ENCODE peak calls at places on chromosomes 7 and 10, in seven cellular contexts. W is lower lobe of right lung, L is HepG2, C is A549, D is tibial artery, Q is colonic mucosa, R is body of pancreas. U is an unnamed sample.
A peak's percentile ranks its signal among the peaks of the same experiment; 100 is the strongest.

GRCh38 chr7:106247827-106248201 is 37.0 kb downstream of the NAMPT start:
- DNase-seq in W (no peak), C (no peak), Q (no peak), L (no peak), D (no peak), R (no peak), U (no peak)

GRCh38 chr7:97078023-97078988 is 39.2 kb upstream of the SDHAF3 start:
- DNase-seq in D (no peak), C (no peak), W (no peak), R (no peak), L (no peak), Q (no peak), U (no peak)

GRCh38 chr10:124348801-124349200 is 69.9 kb downstream of the OAT start:
- DNase-seq in W (no peak), C (no peak), L (no peak), Q (no peak), R (no peak), D (no peak), U (peak; percentile 64)

GRCh38 chr7:128737867-128738390 is 1.2 kb upstream of the CALU start:
- DNase-seq in Q (no peak), W (no peak), R (no peak), D (no peak), L (peak; percentile 7), C (peak; percentile 31), U (no peak)

GRCh38 chr7:143416565-143417149 is 8.0 kb upstream of the EPHA1 start:
- DNase-seq in Q (no peak), D (no peak), L (peak; percentile 48), R (no peak), W (no peak), C (peak; percentile 44), U (no peak)

GRCh38 chr10:92993671-92994304 is 66.8 kb upstream of the CYP26C1 start:
- DNase-seq in D (no peak), C (no peak), L (no peak), Q (no peak), R (no peak), W (no peak), U (no peak)

GRCh38 chr7:15652776-15653290 is 33.6 kb downstream of the MEOX2 start:
- DNase-seq in C (no peak), D (no peak), W (no peak), R (no peak), Q (no peak), L (no peak), U (no peak)

GRCh38 chr10:104415526-104416165 is 62.0 kb downstream of the CFAP58 start:
- DNase-seq in W (no peak), R (no peak), C (no peak), L (no peak), Q (no peak), D (no peak), U (no peak)

GRCh38 chr7:130732980-130733865 is 784 bp downstream of the KLF14 start:
- DNase-seq in Q (peak; percentile 43), D (no peak), C (peak; percentile 9), W (peak; percentile 50), L (no peak), R (peak; percentile 43), U (peak; percentile 2)

GRCh38 chr7:7868245-7868899 is 100.2 kb upstream of the GLCCI1 start:
- DNase-seq in W (no peak), R (no peak), L (no peak), Q (no peak), D (peak; percentile 23), C (no peak), U (no peak)

GRCh38 chr7:23759556-23760391 is 49.8 kb downstream of the STK31 start:
- DNase-seq in C (peak; percentile 16), W (no peak), Q (peak; percentile 29), D (no peak), R (peak; percentile 44), L (no peak), U (no peak)

GRCh38 chr10:125151824-125152634 is 8.3 kb downstream of the CTBP2 start:
- DNase-seq in D (no peak), R (peak; percentile 66), L (no peak), W (peak; percentile 81), Q (peak; percentile 89), C (no peak), U (peak; percentile 77)

GRCh38 chr7:135271255-135271615 is 37.6 kb downstream of the STRA8 start:
- DNase-seq in D (no peak), Q (no peak), W (no peak), R (no peak), L (no peak), C (no peak), U (no peak)

GRCh38 chr7:98930921-98931320 is 52.6 kb downstream of the TRRAP start:
- DNase-seq in R (no peak), L (no peak), C (no peak), D (no peak), Q (no peak), W (no peak), U (no peak)

GRCh38 chr7:40720401-40720800 is 585.6 kb downstream of the SUGCT start:
- DNase-seq in D (no peak), C (no peak), Q (no peak), L (no peak), R (no peak), W (no peak), U (no peak)

GRCh38 chr7:128963327-128963757 is 25.6 kb downstream of the IRF5 start:
- DNase-seq in Q (no peak), W (no peak), C (no peak), D (no peak), L (no peak), R (no peak), U (no peak)

GRCh38 chr10:131270461-131271190 is 40.9 kb downstream of the TCERG1L start:
- DNase-seq in R (no peak), W (peak; percentile 29), Q (no peak), C (no peak), L (no peak), D (no peak), U (no peak)

GRCh38 chr10:5364916-5365434 is at the start of gene UCN3:
- DNase-seq in Q (no peak), D (no peak), R (no peak), C (no peak), L (no peak), W (no peak), U (no peak)

GRCh38 chr7:69949195-69949594 is 350.9 kb downstream of the AUTS2 start:
- DNase-seq in D (no peak), C (no peak), W (no peak), L (no peak), R (no peak), Q (no peak), U (no peak)

GRCh38 chr7:98418636-98419315 is 17.9 kb upstream of the BAIAP2L1 start:
- DNase-seq in Q (peak; percentile 88), W (no peak), R (peak; percentile 97), C (peak; percentile 100), D (no peak), L (peak; percentile 100), U (no peak)

GRCh38 chr7:36605261-36605660 is 119.0 kb downstream of the AOAH start:
- DNase-seq in R (no peak), L (no peak), C (no peak), Q (no peak), W (no peak), D (no peak), U (no peak)

GRCh38 chr10:22133640-22134624 is 83.9 kb downstream of the EBLN1 start:
- DNase-seq in Q (no peak), D (no peak), L (no peak), W (no peak), R (no peak), C (no peak), U (no peak)

GRCh38 chr10:47269294-47269693 is 30.7 kb upstream of the GDF10 start:
- DNase-seq in L (no peak), C (no peak), Q (no peak), D (no peak), R (no peak), W (no peak), U (no peak)

GRCh38 chr10:33276282-33276923 is 58.1 kb downstream of the NRP1 start:
- DNase-seq in Q (no peak), L (no peak), W (no peak), D (no peak), R (no peak), C (peak; percentile 55), U (no peak)

GRCh38 chr10:77770081-77770867 is 132.7 kb upstream of the KCNMA1 start:
- DNase-seq in L (no peak), C (no peak), R (no peak), Q (no peak), D (no peak), W (no peak), U (no peak)

GRCh38 chr7:33157311-33157710 is 27.9 kb downstream of the BBS9 start:
- DNase-seq in R (no peak), Q (no peak), L (no peak), W (no peak), C (no peak), D (no peak), U (no peak)

GRCh38 chr7:156458011-156458410 is 182.6 kb upstream of the RNF32 start:
- DNase-seq in L (no peak), Q (no peak), W (no peak), D (no peak), R (no peak), C (no peak), U (no peak)
- TF ChIP-seq CTCF in L (no peak), Q (no peak), W (no peak), D (no peak), R (no peak), C (no peak), U (no peak)

DNA sequence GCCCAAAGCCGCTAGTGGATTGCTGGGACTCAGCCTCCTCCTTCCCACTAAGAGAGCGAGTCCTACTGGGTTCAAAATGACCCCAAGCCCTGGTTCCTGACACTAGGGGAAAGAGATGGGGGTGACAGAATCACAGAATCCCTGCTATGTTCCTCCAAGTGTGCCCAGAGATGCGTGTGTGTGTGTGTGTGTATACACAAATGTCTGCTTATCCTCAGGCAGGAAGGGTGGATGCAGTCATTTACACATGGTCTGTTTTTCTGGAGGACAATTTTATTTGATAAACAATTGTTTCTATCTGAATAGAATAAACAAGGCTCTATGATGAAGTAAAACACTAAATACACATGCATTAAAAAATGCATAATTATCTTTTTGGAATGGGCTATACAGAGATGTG is 1.2 kb upstream of the PLAU start:
- DNase-seq in D (no peak), Q (no peak), W (no peak), R (no peak), C (no peak), L (no peak), U (no peak)
- H3K27ac ChIP-seq in D (peak overlapping the region; percentile 87), Q (peak overlapping the region; percentile 61), W (peak overlapping the region; percentile 80), R (peak overlapping the region; percentile 68), C (peak overlapping the region; percentile 96), L (no peak overlapping the region), U (peak overlapping the region; percentile 17)

DNA sequence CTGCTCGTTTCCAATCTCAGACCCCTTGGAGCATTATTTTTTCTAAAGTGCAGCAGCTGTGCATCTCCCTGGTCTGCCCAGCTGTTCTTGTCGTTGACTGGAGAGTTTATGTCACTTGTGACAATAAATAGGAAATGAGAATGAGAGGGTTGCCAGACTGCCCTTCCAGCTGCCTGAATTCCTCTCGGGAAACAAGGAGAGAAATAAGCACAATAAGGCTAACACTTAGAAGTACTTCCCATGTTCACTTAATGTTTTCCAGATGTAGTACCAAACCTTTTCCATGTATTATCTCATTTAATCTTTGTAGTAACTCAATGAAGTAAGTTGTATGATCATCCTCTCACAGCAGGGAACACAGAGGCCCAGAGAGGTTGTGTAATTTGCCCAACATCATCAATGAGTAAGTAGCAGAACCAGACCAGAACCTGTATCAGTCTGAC is 19.9 kb downstream of the UBTD1 start:
- DNase-seq in D (no peak), W (no peak), C (no peak), Q (no peak), R (no peak), L (no peak), U (no peak)
- H3K4me3 ChIP-seq in D (no peak overlapping the region), W (no peak overlapping the region), C (no peak overlapping the region), Q (no peak overlapping the region), R (no peak overlapping the region), L (no peak overlapping the region), U (no peak overlapping the region)

GRCh38 chr10:59809644-59809974 is 56.4 kb upstream of the MRLN start:
- DNase-seq in D (no peak), C (no peak), Q (no peak), L (no peak), R (no peak), W (no peak), U (no peak)
- TF ChIP-seq CTCF in D (no peak), C (no peak), Q (peak; percentile 9), L (no peak), R (no peak), W (no peak), U (no peak)

U was measured in thyroid gland.